ENCODE peak calls at places on chromosomes 4 and X, in six cellular contexts. W is progenitor cell of endocrine pancreas, T is mesothelial cell of epicardium, S is GM06990, E is foreskin fibroblast, H is fibroblast of lung. Q is an unnamed sample.
A peak's percentile ranks its signal among the peaks of the same experiment; 100 is the strongest.

GRCh38 chr4:169174247-169174646 is 96.5 kb downstream of the SH3RF1 start:
- DNase-seq in H (no peak), W (no peak), T (no peak), S (no peak), E (no peak), Q (no peak)

GRCh38 chr4:83282049-83282535 is 2.5 kb downstream of the COQ2 start:
- DNase-seq in S (no peak), E (peak; percentile 83), H (peak; percentile 39), W (peak; percentile 13), T (no peak), Q (peak; percentile 58)

GRCh38 chrX:69523314-69523713 is 19.2 kb downstream of the NALF2 start:
- DNase-seq in S (no peak), H (no peak), E (no peak), W (no peak), T (no peak), Q (no peak)

GRCh38 chr4:167290684-167291083 is 56.4 kb upstream of the SPOCK3 start:
- DNase-seq in T (no peak), W (no peak), E (peak; percentile 3), S (no peak), H (peak; percentile 23), Q (no peak)

GRCh38 chr4:1407657-1408333 is 1.6 kb upstream of the NKX1-1 start:
- DNase-seq in T (no peak), S (no peak), E (no peak), W (no peak), H (no peak), Q (peak; percentile 24)

GRCh38 chr4:132062611-132063239 is 1086.4 kb upstream of the PCDH10 start:
- DNase-seq in E (no peak), T (no peak), S (no peak), W (no peak), H (no peak), Q (no peak)

GRCh38 chrX:27915617-27916016 is 65.6 kb downstream of the DCAF8L1 start:
- DNase-seq in W (no peak), H (peak; percentile 12), S (peak; percentile 29), E (peak; percentile 17), T (no peak), Q (peak; percentile 1)

GRCh38 chr4:71607780-71608673 is 175.9 kb downstream of the GC start:
- DNase-seq in E (no peak), H (peak; percentile 78), S (no peak), T (no peak), W (no peak), Q (no peak)

GRCh38 chr4:61853041-61853440 is 652.9 kb downstream of the ADGRL3 start:
- DNase-seq in H (no peak), W (no peak), S (no peak), E (no peak), T (no peak), Q (no peak)

GRCh38 chr4:70705856-70706461 is 15.8 kb upstream of the RUFY3 start:
- DNase-seq in H (peak; percentile 72), S (no peak), E (no peak), T (no peak), W (no peak), Q (no peak)

GRCh38 chr4:8742546-8742945 is 129.1 kb downstream of the HMX1 start:
- DNase-seq in T (no peak), H (no peak), W (no peak), S (no peak), E (no peak), Q (no peak)

GRCh38 chrX:9503261-9503660 is 38.4 kb downstream of the TBL1X start:
- DNase-seq in W (no peak), E (no peak), H (no peak), T (no peak), S (no peak), Q (no peak)

GRCh38 chr4:98110929-98111328 is 32.3 kb downstream of the STPG2 start:
- DNase-seq in H (no peak), T (no peak), E (no peak), S (no peak), W (no peak), Q (no peak)

GRCh38 chr4:98117363-98117762 is 25.9 kb downstream of the STPG2 start:
- DNase-seq in S (no peak), E (no peak), H (no peak), T (no peak), W (no peak), Q (no peak)

GRCh38 chr4:98110214-98110613 is 33.1 kb downstream of the STPG2 start:
- DNase-seq in W (no peak), T (no peak), E (no peak), H (no peak), S (no peak), Q (no peak)

GRCh38 chr4:98113005-98113404 is 30.3 kb downstream of the STPG2 start:
- DNase-seq in H (peak; percentile 26), T (no peak), E (peak; percentile 26), W (no peak), S (no peak), Q (no peak)
- TF ChIP-seq CTCF in H (peak; percentile 20), T (no peak), E (peak; percentile 29), W (peak; percentile 37), S (peak; percentile 22), Q (no peak)

DNA sequence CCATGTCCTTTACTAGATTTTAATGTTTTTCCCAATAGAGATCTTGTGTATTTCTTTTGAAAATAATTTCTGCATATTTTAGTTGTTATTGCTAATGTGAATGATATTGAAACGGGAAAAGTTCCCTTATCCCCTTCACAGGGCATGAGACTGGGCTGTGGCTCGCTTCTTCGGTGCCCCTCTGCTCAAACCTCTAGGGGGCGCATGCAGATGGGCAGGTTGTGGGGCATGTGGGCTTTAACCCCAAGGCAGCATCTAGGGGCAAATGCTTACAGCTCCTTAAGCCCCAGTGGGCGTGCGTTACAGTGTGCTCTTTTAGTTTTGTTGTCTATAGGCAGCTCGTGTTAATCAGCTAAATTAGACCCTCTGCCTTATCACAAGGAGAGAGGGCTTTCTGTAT is 194.7 kb downstream of the OPHN1 start:
- DNase-seq in W (no peak), T (no peak), E (no peak), S (no peak), H (no peak), Q (no peak)
- TF ChIP-seq CTCF in W (peak; percentile 23), T (peak; percentile 24), E (peak; percentile 20), S (peak; percentile 63), H (peak; percentile 18), Q (no peak)

DNA sequence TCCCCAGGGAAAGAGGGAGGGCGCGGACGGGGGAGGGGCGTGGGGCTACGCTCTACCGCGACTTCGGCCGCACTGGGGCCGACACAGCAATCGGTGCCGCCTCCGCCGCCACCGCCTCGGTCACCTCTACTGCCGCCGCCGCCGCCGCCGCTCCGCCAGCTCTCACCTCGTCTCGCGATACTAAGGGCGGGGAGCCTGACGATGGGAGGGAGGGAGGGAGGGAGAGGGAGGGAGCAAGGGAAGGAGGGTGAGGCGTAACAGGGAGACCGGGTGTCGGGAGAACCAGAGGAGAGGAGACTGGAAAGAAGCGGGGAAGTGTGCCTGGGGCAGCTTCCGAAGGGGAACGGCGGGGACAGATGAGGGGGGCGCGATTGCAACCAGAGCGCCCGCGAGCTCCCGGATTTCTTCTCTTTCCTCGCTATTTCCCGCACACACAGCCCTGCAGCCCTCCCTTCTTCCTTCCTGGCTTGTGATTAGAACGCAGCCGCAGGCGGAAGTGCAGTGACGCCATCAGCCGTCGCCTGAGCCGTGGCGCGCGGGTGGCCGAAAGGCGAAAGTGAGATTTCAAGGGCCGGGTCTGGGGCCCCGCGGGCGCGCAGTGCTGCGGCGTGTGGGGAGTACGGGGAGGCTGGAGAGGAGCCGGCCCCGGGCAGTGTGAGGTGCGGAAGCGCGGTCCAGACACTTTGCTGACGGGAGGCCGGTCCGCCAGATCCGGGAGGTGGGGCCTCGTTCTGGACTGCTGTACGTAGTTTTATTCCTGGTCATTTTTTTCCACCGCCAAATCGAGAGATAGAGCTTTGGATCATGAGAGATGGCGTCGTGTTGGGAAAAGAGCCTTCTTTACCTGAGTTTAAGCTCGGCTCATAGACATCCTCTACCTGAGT is at the start of gene ANKRD17:
- DNase-seq in S (peak; percentile 97), T (peak; percentile 84), E (peak; percentile 97), W (peak; percentile 87), H (peak; percentile 92), Q (peak; percentile 89)
- TF ChIP-seq CTCF in S (no peak), T (peak; percentile 25), E (no peak), W (no peak), H (no peak), Q (no peak)

DNA sequence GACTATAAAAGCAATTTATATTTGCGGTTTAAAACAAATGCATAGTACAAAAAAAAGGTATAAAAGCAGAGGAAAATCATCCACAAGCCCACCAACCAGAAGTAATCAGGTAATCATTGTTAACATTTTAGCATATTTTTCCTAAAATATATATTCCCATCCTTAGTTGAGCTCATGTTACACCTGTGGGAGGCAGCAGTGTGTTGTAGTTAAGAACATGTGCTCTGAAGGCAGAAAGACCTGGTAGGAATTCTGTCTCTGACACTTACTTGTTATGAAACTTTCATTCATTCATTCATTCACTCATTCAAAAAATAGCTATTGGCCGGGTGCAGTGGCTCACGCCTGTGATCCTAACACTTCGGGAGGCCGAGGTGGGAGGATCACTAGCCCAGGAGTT is 15.4 kb upstream of the CDKL5 start:
- DNase-seq in S (no peak), T (no peak), E (peak; percentile 58), W (no peak), H (peak; percentile 41), Q (no peak)
- TF ChIP-seq CTCF in S (peak; percentile 34), T (no peak), E (peak; percentile 23), W (peak; percentile 49), H (peak; percentile 19), Q (no peak)

GRCh38 chr4:88573995-88574394 is 18.3 kb upstream of the HERC3 start:
- DNase-seq in T (no peak), H (peak; percentile 16), E (peak; percentile 50), S (no peak), W (no peak), Q (no peak)
- TF ChIP-seq CTCF in T (no peak), H (peak; percentile 15), E (peak; percentile 27), S (no peak), W (peak; percentile 35), Q (no peak)